ENCODE peak calls at places on chromosomes 2 and 18, in ten cellular contexts. W, X, R, T, M, L, P, V, B and A are unnamed samples. For H3K4me1, the result is how much of the 10 kb centered on the place peaks cover.

GRCh38 chr18:3340015-3340681 is 78.2 kb downstream of the MYL12B start:
- DNase-seq in W (no peak), X (peak), R (no peak), T (no peak), M (no peak), L (peak), P (peak), V (no peak), B (no peak), A (no peak)

GRCh38 chr2:235008584-235009044 is 56.8 kb downstream of the SH3BP4 start:
- DNase-seq in W (no peak), X (peak), R (no peak), T (no peak), M (no peak), L (no peak), P (no peak), V (no peak), B (no peak), A (no peak)

GRCh38 chr2:177467646-177468045 is 75.1 kb downstream of the AGPS start:
- DNase-seq in W (no peak), X (peak), R (no peak), T (no peak), M (no peak), L (peak), P (peak), V (no peak), B (no peak), A (no peak)

GRCh38 chr2:197851451-197851850 is 47.1 kb downstream of the PLCL1 start:
- DNase-seq in W (no peak), X (no peak), R (no peak), T (no peak), M (no peak), L (peak), P (no peak), V (no peak), B (no peak), A (no peak)

GRCh38 chr2:68537872-68538271 is 70.5 kb downstream of the APLF start:
- DNase-seq in W (no peak), X (no peak), R (no peak), T (no peak), M (no peak), L (peak), P (no peak), V (no peak), B (no peak), A (no peak)

GRCh38 chr2:150165988-150166965 is 321.2 kb downstream of the RND3 start:
- DNase-seq in W (no peak), X (no peak), R (peak), T (no peak), M (no peak), L (no peak), P (no peak), V (no peak), B (no peak), A (no peak)

GRCh38 chr2:216636570-216637450 is 3.6 kb downstream of the IGFBP2 start:
- DNase-seq in W (no peak), X (peak), R (peak), T (peak), M (no peak), L (peak), P (peak), V (no peak), B (no peak), A (no peak)

GRCh38 chr2:27262379-27263286 is at the start of gene SLC30A3:
- DNase-seq in W (peak), X (no peak), R (peak), T (peak), M (peak), L (no peak), P (peak), V (peak), B (peak), A (peak)

GRCh38 chr2:222943820-222944219 is 83.0 kb downstream of the ACSL3 start:
- DNase-seq in W (no peak), X (peak), R (no peak), T (no peak), M (no peak), L (peak), P (peak), V (no peak), B (no peak), A (no peak)

GRCh38 chr18:22470141-22470510 is 52.4 kb upstream of the CTAGE1 start:
- DNase-seq in W (no peak), X (no peak), R (no peak), T (no peak), M (no peak), L (peak), P (no peak), V (no peak), B (no peak), A (no peak)

GRCh38 chr18:32389868-32390267 is 80.8 kb downstream of the GAREM1 start:
- DNase-seq in W (peak), X (no peak), R (no peak), T (peak), M (no peak), L (no peak), P (no peak), V (no peak), B (no peak), A (peak)

GRCh38 chr2:108621689-108622681 is 87.7 kb downstream of the LIMS1 start:
- DNase-seq in W (no peak), X (no peak), R (no peak), T (no peak), M (no peak), L (no peak), P (no peak), V (no peak), B (peak), A (no peak)

GRCh38 chr2:213021971-213022899 is 129.2 kb downstream of the IKZF2 start:
- DNase-seq in W (no peak), X (peak), R (no peak), T (no peak), M (no peak), L (peak), P (peak), V (no peak), B (no peak), A (no peak)

GRCh38 chr2:37671013-37671815 is at the start of gene CDC42EP3:
- DNase-seq in W (peak), X (peak), R (peak), T (peak), M (peak), L (no peak), P (peak), V (peak), B (peak), A (peak)

GRCh38 chr2:28810384-28811285 is at the start of gene SPDYA:
- DNase-seq in W (peak), X (peak), R (peak), T (peak), M (peak), L (peak), P (peak), V (peak), B (peak), A (peak)

GRCh38 chr2:172743143-172743542 is 7.5 kb downstream of the RAPGEF4 start:
- DNase-seq in W (no peak), X (no peak), R (no peak), T (no peak), M (no peak), L (no peak), P (no peak), V (no peak), B (no peak), A (no peak)

GRCh38 chr2:82599021-82599420 is 1860.1 kb downstream of the SUCLG1 start:
- DNase-seq in W (no peak), X (no peak), R (no peak), T (no peak), M (no peak), L (no peak), P (no peak), V (no peak), B (no peak), A (no peak)

GRCh38 chr2:146239392-146240135 is 1605.3 kb upstream of the ACVR2A start:
- DNase-seq in W (no peak), X (peak), R (no peak), T (no peak), M (no peak), L (peak), P (peak), V (no peak), B (no peak), A (no peak)

GRCh38 chr2:75432761-75433361 is 127.9 kb downstream of the EVA1A start:
- DNase-seq in W (no peak), X (peak), R (no peak), T (peak), M (no peak), L (peak), P (peak), V (no peak), B (no peak), A (peak)

GRCh38 chr2:74316616-74317295 is 26.5 kb downstream of the SLC4A5 start:
- DNase-seq in W (no peak), X (no peak), R (no peak), T (no peak), M (no peak), L (no peak), P (no peak), V (no peak), B (no peak), A (no peak)

GRCh38 chr2:121698318-121698930 is 38.3 kb downstream of the NIFK start:
- DNase-seq in W (no peak), X (no peak), R (no peak), T (no peak), M (no peak), L (no peak), P (no peak), V (no peak), B (no peak), A (no peak)

GRCh38 chr2:144460981-144461766 is 58.7 kb downstream of the ZEB2 start:
- DNase-seq in W (no peak), X (no peak), R (no peak), T (no peak), M (no peak), L (peak), P (peak), V (no peak), B (no peak), A (no peak)

GRCh38 chr2:39243469-39244123 is at the start of gene CDKL4:
- DNase-seq in W (peak), X (no peak), R (no peak), T (peak), M (peak), L (no peak), P (peak), V (no peak), B (peak), A (peak)

GRCh38 chr2:187299122-187299906 is 148.7 kb downstream of the CALCRL start:
- DNase-seq in W (no peak), X (no peak), R (no peak), T (no peak), M (no peak), L (no peak), P (peak), V (no peak), B (no peak), A (no peak)

GRCh38 chr2:107634172-107634571 is 192.5 kb upstream of the RGPD4 start:
- DNase-seq in W (no peak), X (no peak), R (no peak), T (no peak), M (no peak), L (peak), P (peak), V (no peak), B (no peak), A (no peak)

GRCh38 chr2:134375935-134376334 is 122.1 kb downstream of the MGAT5 start:
- DNase-seq in W (no peak), X (peak), R (no peak), T (no peak), M (no peak), L (peak), P (peak), V (peak), B (no peak), A (no peak)

GRCh38 chr2:104444392-104444791 is 409.5 kb upstream of the POU3F3 start:
- DNase-seq in W (no peak), X (no peak), R (no peak), T (no peak), M (no peak), L (no peak), P (no peak), V (no peak), B (no peak), A (no peak)

GRCh38 chr2:159129807-159130206 is 156.7 kb downstream of the WDSUB1 start:
- DNase-seq in W (peak), X (no peak), R (no peak), T (no peak), M (no peak), L (no peak), P (no peak), V (peak), B (no peak), A (no peak)

GRCh38 chr2:159129301-159129700 is 157.2 kb downstream of the WDSUB1 start:
- DNase-seq in W (no peak), X (no peak), R (no peak), T (no peak), M (no peak), L (no peak), P (no peak), V (no peak), B (no peak), A (no peak)

GRCh38 chr2:159131882-159132281 is 154.6 kb downstream of the WDSUB1 start:
- DNase-seq in W (no peak), X (peak), R (no peak), T (no peak), M (no peak), L (peak), P (peak), V (no peak), B (no peak), A (no peak)

GRCh38 chr2:159130302-159130701 is 156.2 kb downstream of the WDSUB1 start:
- DNase-seq in W (no peak), X (no peak), R (no peak), T (no peak), M (no peak), L (no peak), P (no peak), V (no peak), B (no peak), A (no peak)

DNA sequence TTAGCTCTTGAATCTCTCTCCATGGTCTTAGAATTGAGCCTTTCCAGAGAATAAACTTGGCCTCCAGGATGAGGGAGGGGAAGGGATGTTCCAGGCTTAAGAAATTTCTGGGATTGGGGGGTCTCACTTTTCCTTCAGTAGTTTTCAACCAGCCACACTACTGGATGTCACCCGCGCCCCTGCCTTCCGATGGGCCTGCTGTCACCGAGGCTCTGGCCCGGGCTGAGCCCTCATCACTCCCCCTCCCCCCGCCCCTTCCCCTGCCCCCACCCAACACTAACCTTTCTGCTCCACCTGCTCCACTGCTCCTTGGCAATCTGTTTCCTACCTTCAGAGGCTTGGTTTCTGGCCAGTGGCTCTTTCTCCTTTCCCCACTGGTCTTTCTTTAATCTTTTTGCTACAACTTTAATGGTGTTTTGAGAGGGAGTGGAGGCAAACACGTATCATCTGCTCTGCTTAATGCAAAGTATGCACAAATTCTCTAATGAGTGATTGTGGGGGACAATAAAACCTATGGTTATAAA is 155.2 kb downstream of the WDSUB1 start:
- DNase-seq in W (no peak), X (no peak), R (no peak), T (no peak), M (no peak), L (no peak), P (no peak), V (no peak), B (no peak), A (no peak)
- H3K4me1 ChIP-seq in W (half or more), X (under half), R (under half), T (half or more), M (under half), L (under half), P (half or more), V (under half), B (under half), A (under half)

GRCh38 chr2:16395601-16396000 is 270.0 kb downstream of the CYRIA start:
- DNase-seq in W (no peak), X (peak), R (no peak), T (no peak), M (no peak), L (no peak), P (no peak), V (no peak), B (no peak), A (no peak)
- H3K4me1 ChIP-seq in W (under half), X (under half), R (under half), T (under half), M (under half), L (under half), P (under half), V (under half), B (under half), A (under half)

DNA sequence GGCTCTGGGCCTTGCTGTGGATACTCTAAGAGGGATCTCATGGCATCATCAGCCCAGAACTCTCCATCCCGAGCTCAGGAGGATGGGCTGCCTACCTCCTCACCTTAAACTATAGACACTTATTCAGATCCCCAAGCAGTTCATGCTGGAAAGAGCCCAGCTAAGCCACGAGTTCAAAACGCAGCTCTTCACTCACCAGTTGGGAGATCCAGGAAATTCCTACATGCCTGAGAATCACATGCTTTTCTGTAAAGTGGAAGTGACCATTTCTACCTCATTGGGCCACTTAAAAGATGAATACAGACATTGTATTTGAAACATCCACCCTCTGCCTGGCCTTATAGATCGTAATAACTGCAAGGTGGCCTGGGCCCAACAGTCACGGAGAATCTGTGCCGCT is 6.6 kb downstream of the ATOH8 start:
- DNase-seq in W (no peak), X (no peak), R (no peak), T (no peak), M (no peak), L (peak), P (peak), V (no peak), B (no peak), A (no peak)
- H3K4me1 ChIP-seq in W (half or more), X (under half), R (under half), T (half or more), M (under half), L (under half), P (under half), V (under half), B (under half), A (half or more)

DNA sequence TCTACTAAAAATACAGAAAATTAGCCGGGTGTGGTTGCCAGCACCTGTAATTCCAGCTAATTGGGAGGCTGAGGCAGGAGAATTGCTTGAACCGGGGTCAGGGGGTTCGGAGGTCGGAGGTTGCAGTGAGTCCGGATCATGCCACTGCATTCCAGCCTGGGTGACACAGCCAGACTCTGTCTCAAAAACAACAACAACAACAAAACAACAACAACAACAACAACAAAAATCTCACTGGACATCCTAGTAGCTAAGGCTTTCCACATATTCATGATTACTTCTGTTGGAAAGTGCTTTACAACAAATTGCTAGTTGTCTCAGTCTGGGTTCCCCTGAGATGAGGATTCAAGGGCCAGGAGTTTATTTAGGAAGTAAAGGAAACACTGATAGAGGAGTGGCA is 4.3 kb upstream of the MROH2A start:
- DNase-seq in W (no peak), X (no peak), R (no peak), T (no peak), M (no peak), L (no peak), P (no peak), V (no peak), B (no peak), A (no peak)
- H3K4me1 ChIP-seq in W (under half), X (under half), R (under half), T (under half), M (under half), L (under half), P (under half), V (under half), B (under half), A (under half)

GRCh38 chr2:64650722-64651338 is 2.9 kb downstream of the SERTAD2 start:
- DNase-seq in W (no peak), X (no peak), R (no peak), T (no peak), M (no peak), L (no peak), P (no peak), V (no peak), B (no peak), A (no peak)

GRCh38 chr2:64651590-64651989 is 2.1 kb downstream of the SERTAD2 start:
- DNase-seq in W (no peak), X (no peak), R (no peak), T (no peak), M (no peak), L (no peak), P (no peak), V (no peak), B (no peak), A (no peak)

GRCh38 chr2:64650257-64650656 is 3.5 kb downstream of the SERTAD2 start:
- DNase-seq in W (no peak), X (no peak), R (no peak), T (no peak), M (no peak), L (no peak), P (no peak), V (no peak), B (no peak), A (no peak)

GRCh38 chr2:64649013-64649484 is 4.7 kb downstream of the SERTAD2 start:
- DNase-seq in W (no peak), X (no peak), R (no peak), T (no peak), M (no peak), L (no peak), P (no peak), V (no peak), B (no peak), A (no peak)

GRCh38 chr2:64649626-64650025 is 4.1 kb downstream of the SERTAD2 start:
- DNase-seq in W (peak), X (peak), R (no peak), T (no peak), M (no peak), L (no peak), P (no peak), V (no peak), B (no peak), A (no peak)
- H3K4me1 ChIP-seq in W (half or more), X (half or more), R (half or more), T (half or more), M (half or more), L (under half), P (half or more), V (under half), B (under half), A (half or more)

DNA sequence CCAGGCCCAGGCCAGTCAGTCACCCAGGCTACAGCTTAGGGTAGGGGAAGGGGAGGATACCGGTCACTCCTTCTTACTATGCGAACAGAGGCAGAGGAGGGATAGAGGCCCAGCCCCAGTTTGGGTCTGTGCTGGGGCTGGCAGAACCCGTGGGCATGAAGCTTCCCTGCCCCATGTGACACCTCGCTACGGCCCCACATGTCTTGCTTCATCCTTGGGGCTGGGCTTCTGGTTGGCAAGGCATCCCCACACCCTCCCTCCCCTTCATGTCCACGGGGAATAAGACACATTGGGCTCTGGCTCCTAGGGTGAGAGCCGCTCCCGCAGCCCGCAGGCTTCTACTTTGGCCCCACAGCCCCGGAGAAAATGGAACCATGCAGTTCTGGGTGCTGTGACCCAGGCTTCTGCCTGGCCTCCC is 32.4 kb downstream of the HS1BP3 start:
- DNase-seq in W (no peak), X (no peak), R (no peak), T (peak), M (peak), L (no peak), P (no peak), V (peak), B (no peak), A (peak)
- H3K4me1 ChIP-seq in W (half or more), X (under half), R (under half), T (half or more), M (under half), L (under half), P (under half), V (under half), B (under half), A (half or more)

GRCh38 chr18:76449110-76449453 is 46.0 kb downstream of the ZNF516 start:
- DNase-seq in W (no peak), X (no peak), R (no peak), T (peak), M (no peak), L (no peak), P (no peak), V (peak), B (no peak), A (peak)
- H3K4me1 ChIP-seq in W (half or more), X (under half), R (under half), T (under half), M (under half), L (under half), P (half or more), V (under half), B (under half), A (under half)